ENCODE peak calls at places on chromosome 11, in six cellular contexts. E is H9, N is neuronal stem cell, O is IMR-90, W is trophoblast cell, H is H1. G is an unnamed sample.

GRCh38 chr11:112221263-112221835 is 4.9 kb upstream of the PTS start:
- DNase-seq in E (no peak), N (no peak), O (no peak), W (peak; percentile 44), H (no peak), G (peak; percentile 45)

GRCh38 chr11:133898031-133898769 is 52.9 kb upstream of the SPATA19 start:
- DNase-seq in E (peak; percentile 75), N (no peak), O (no peak), W (no peak), H (peak; percentile 78), G (peak; percentile 64)

GRCh38 chr11:67440229-67441081 is 2.8 kb downstream of the CORO1B start:
- DNase-seq in E (no peak), N (no peak), O (no peak), W (no peak), H (no peak), G (no peak)

GRCh38 chr11:124074554-124074953 is 33.4 kb upstream of the OR10G7 start:
- DNase-seq in E (no peak), N (no peak), O (no peak), W (no peak), H (no peak), G (no peak)

GRCh38 chr11:15202626-15203025 is 87.9 kb downstream of the INSC start:
- DNase-seq in E (no peak), N (no peak), O (no peak), W (peak; percentile 73), H (no peak), G (no peak)

GRCh38 chr11:7167976-7168740 is 79.4 kb downstream of the RBMXL2 start:
- DNase-seq in E (no peak), N (no peak), O (no peak), W (no peak), H (no peak), G (no peak)

GRCh38 chr11:60345489-60345888 is 18.4 kb downstream of the MS4A6E start:
- DNase-seq in E (peak; percentile 59), N (no peak), O (no peak), W (peak; percentile 47), H (peak; percentile 64), G (peak; percentile 59)

GRCh38 chr11:124961972-124962609 is 8.1 kb downstream of the CCDC15 start:
- DNase-seq in E (no peak), N (peak; percentile 49), O (peak; percentile 85), W (peak; percentile 86), H (no peak), G (peak; percentile 73)

GRCh38 chr11:123255909-123256308 is 60.9 kb upstream of the CLMP start:
- DNase-seq in E (peak; percentile 37), N (peak; percentile 46), O (no peak), W (no peak), H (peak; percentile 56), G (peak; percentile 63)

GRCh38 chr11:120185678-120186407 is 25.0 kb upstream of the OAF start:
- DNase-seq in E (peak; percentile 14), N (no peak), O (no peak), W (no peak), H (no peak), G (no peak)

GRCh38 chr11:124285610-124286344 is 28.0 kb downstream of the OR8D1 start:
- DNase-seq in E (no peak), N (no peak), O (peak; percentile 75), W (peak; percentile 76), H (no peak), G (no peak)

GRCh38 chr11:119169272-119169719 is 771 bp downstream of the NLRX1 start:
- DNase-seq in E (peak; percentile 88), N (peak; percentile 33), O (no peak), W (peak; percentile 82), H (peak; percentile 79), G (peak; percentile 98)

GRCh38 chr11:9001736-9002135 is 2.1 kb downstream of the NRIP3 start:
- DNase-seq in E (no peak), N (no peak), O (peak; percentile 95), W (peak; percentile 53), H (no peak), G (peak; percentile 32)

GRCh38 chr11:21401496-21401895 is 732.1 kb downstream of the NELL1 start:
- DNase-seq in E (no peak), N (no peak), O (no peak), W (no peak), H (no peak), G (no peak)

GRCh38 chr11:5690216-5690615 is 626 bp downstream of the TRIM22 start:
- DNase-seq in E (no peak), N (no peak), O (peak; percentile 40), W (no peak), H (no peak), G (peak; percentile 15)

GRCh38 chr11:24664399-24664798 is 167.5 kb downstream of the LUZP2 start:
- DNase-seq in E (no peak), N (no peak), O (no peak), W (no peak), H (no peak), G (no peak)

GRCh38 chr11:96052921-96053631 is 129.2 kb upstream of the MTMR2 start:
- DNase-seq in E (no peak), N (no peak), O (peak; percentile 62), W (peak; percentile 80), H (no peak), G (no peak)

GRCh38 chr11:132784441-132784840 is 747.9 kb downstream of the OPCML start:
- DNase-seq in E (no peak), N (no peak), O (peak; percentile 67), W (no peak), H (no peak), G (no peak)

GRCh38 chr11:93813974-93814373 is 29.9 kb downstream of the MED17 start:
- DNase-seq in E (no peak), N (no peak), O (no peak), W (no peak), H (no peak), G (no peak)

GRCh38 chr11:59172345-59173079 is 580 bp downstream of the DTX4 start:
- DNase-seq in E (peak; percentile 66), N (no peak), O (no peak), W (peak; percentile 67), H (peak; percentile 72), G (peak; percentile 50)

GRCh38 chr11:64718780-64719124 is 4.2 kb downstream of the NRXN2 start:
- DNase-seq in E (no peak), N (no peak), O (no peak), W (no peak), H (no peak), G (no peak)

GRCh38 chr11:71484248-71485062 is 31.5 kb downstream of the NADSYN1 start:
- DNase-seq in E (no peak), N (no peak), O (no peak), W (no peak), H (no peak), G (no peak)

GRCh38 chr11:101336858-101337257 is 207.2 kb upstream of the PGR start:
- DNase-seq in E (no peak), N (no peak), O (no peak), W (no peak), H (no peak), G (no peak)

GRCh38 chr11:35484435-35484834 is 41.0 kb downstream of the PAMR1 start:
- DNase-seq in E (no peak), N (no peak), O (peak; percentile 85), W (no peak), H (no peak), G (no peak)

GRCh38 chr11:71525938-71526495 is 1.1 kb upstream of the KRTAP5-7 start:
- DNase-seq in E (no peak), N (no peak), O (no peak), W (no peak), H (peak; percentile 14), G (no peak)

GRCh38 chr11:47551086-47551485 is 1.8 kb downstream of the CELF1 start:
- DNase-seq in E (no peak), N (no peak), O (peak; percentile 48), W (peak; percentile 27), H (no peak), G (peak; percentile 73)

GRCh38 chr11:1532606-1533341 is 39.3 kb downstream of the DUSP8 start:
- DNase-seq in E (no peak), N (no peak), O (no peak), W (no peak), H (no peak), G (no peak)
- H3K27ac ChIP-seq in E (no peak overlapping the region), N (peak overlapping the region; percentile 9), O (no peak overlapping the region), W (no peak overlapping the region), H (no peak overlapping the region), G (no peak overlapping the region)

GRCh38 chr11:73375830-73376167 is 400 bp upstream of the RELT start:
- DNase-seq in E (no peak), N (no peak), O (no peak), W (no peak), H (no peak), G (no peak)
- H4K8ac ChIP-seq in E (no peak overlapping the region), N (no peak overlapping the region), O (peak overlapping the region; percentile 96), W (peak overlapping the region; percentile 40), H (no peak overlapping the region), G (no peak overlapping the region)

GRCh38 chr11:117169726-117170125 is 8.8 kb upstream of the SIDT2 start:
- DNase-seq in E (no peak), N (no peak), O (no peak), W (no peak), H (no peak), G (no peak)

GRCh38 chr11:117171007-117171647 is 7.4 kb upstream of the SIDT2 start:
- DNase-seq in E (no peak), N (no peak), O (peak; percentile 47), W (peak; percentile 96), H (no peak), G (no peak)

GRCh38 chr11:117170210-117170609 is 8.3 kb upstream of the SIDT2 start:
- DNase-seq in E (no peak), N (no peak), O (peak; percentile 26), W (no peak), H (no peak), G (no peak)

GRCh38 chr11:117172678-117173421 is 5.7 kb upstream of the SIDT2 start:
- DNase-seq in E (no peak), N (no peak), O (no peak), W (peak; percentile 95), H (no peak), G (no peak)

GRCh38 chr11:117171648-117172051 is 6.9 kb upstream of the SIDT2 start:
- DNase-seq in E (no peak), N (no peak), O (peak; percentile 54), W (no peak), H (no peak), G (peak; percentile 45)
- H3K27ac ChIP-seq in E (no peak overlapping the region), N (no peak overlapping the region), O (no peak overlapping the region), W (no peak overlapping the region), H (no peak overlapping the region), G (no peak overlapping the region)

DNA sequence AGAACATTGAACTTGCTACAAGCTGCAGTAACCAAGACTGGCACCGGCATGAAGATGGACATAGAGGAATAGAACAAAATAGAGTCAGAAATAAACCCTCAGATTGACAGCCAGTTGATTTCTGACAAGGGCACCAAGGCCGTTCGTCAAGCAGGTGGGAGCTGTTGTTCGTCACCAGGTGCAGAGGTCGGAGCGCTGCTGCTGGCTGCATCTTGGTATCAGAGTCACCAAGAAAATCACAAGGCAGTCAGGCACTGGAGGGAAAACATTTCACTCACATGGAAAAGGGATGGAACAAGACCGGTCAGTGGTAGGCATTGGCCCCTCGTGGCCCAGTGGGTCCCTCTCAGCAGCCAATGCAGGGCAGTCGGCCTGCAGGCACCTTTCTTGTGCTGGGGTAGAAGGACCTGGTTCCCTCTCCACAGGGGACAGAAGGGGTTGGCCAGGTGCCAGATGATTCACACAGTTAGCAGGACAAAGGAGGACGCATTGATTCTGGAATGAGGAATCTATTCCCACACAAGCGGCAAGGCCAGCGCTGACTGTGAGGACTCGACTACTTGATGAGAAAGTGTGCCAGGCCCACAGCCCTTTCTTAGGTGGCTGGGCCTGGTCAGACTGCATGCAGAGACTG is 115.8 kb upstream of the FGF3 start:
- DNase-seq in E (peak; percentile 82), N (no peak), O (peak; percentile 27), W (peak; percentile 58), H (no peak), G (peak; percentile 29)
- H4K8ac ChIP-seq in E (no peak overlapping the region), N (no peak overlapping the region), O (no peak overlapping the region), W (no peak overlapping the region), H (no peak overlapping the region), G (no peak overlapping the region)

GRCh38 chr11:117315285-117316196 is 515 bp downstream of the BACE1 start:
- DNase-seq in E (no peak), N (no peak), O (no peak), W (peak; percentile 37), H (no peak), G (no peak)
- H3K27ac ChIP-seq in E (no peak overlapping the region), N (no peak overlapping the region), O (peak overlapping the region; percentile 73), W (no peak overlapping the region), H (no peak overlapping the region), G (no peak overlapping the region)